ENCODE peak calls at places on chromosomes 4 and X, in five cellular contexts. C is GM12878, K is SK-N-SH, F is upper lobe of left lung, E is tibial nerve. N is an unnamed sample.

GRCh38 chr4:43855283-43855682 is 593.3 kb downstream of the KCTD8 start:
- DNase-seq in C (no peak), K (no peak), F (no peak), E (no peak), N (no peak)

GRCh38 chr4:14529653-14530052 is 472.6 kb upstream of the CPEB2 start:
- DNase-seq in C (no peak), K (no peak), F (no peak), E (no peak), N (no peak)

GRCh38 chr4:6885953-6886557 is 23.6 kb upstream of the TBC1D14 start:
- DNase-seq in C (peak; percentile 34), K (no peak), F (no peak), E (peak; percentile 45), N (no peak)

GRCh38 chr4:6332042-6332668 is 62.5 kb downstream of the WFS1 start:
- DNase-seq in C (no peak), K (peak; percentile 84), F (no peak), E (no peak), N (no peak)

GRCh38 chr4:70703695-70704332 is 15.5 kb downstream of the UTP3 start:
- DNase-seq in C (no peak), K (no peak), F (no peak), E (peak; percentile 23), N (no peak)

GRCh38 chr4:3324093-3324815 is 31.4 kb downstream of the RGS12 start:
- DNase-seq in C (no peak), K (no peak), F (no peak), E (no peak), N (peak; percentile 19)

GRCh38 chrX:55206152-55206941 is 13.8 kb upstream of the PAGE5 start:
- DNase-seq in C (no peak), K (no peak), F (no peak), E (no peak), N (no peak)

GRCh38 chr4:46270986-46271596 is 118.8 kb downstream of the GABRA2 start:
- DNase-seq in C (peak; percentile 4), K (peak; percentile 4), F (no peak), E (peak; percentile 4), N (no peak)

GRCh38 chrX:132271330-132271729 is 52.1 kb upstream of the RAP2C start:
- DNase-seq in C (no peak), K (no peak), F (no peak), E (peak; percentile 39), N (no peak)

GRCh38 chr4:6716958-6717655 is 1.1 kb downstream of the BLOC1S4 start:
- DNase-seq in C (no peak), K (no peak), F (no peak), E (no peak), N (no peak)

GRCh38 chr4:43369036-43369594 is 476.6 kb downstream of the GRXCR1 start:
- DNase-seq in C (no peak), K (no peak), F (no peak), E (no peak), N (no peak)

GRCh38 chr4:150072906-150073714 is 5.1 kb upstream of the DCLK2 start:
- DNase-seq in C (no peak), K (no peak), F (no peak), E (no peak), N (no peak)

GRCh38 chr4:41058426-41058825 is 155.9 kb downstream of the APBB2 start:
- DNase-seq in C (no peak), K (no peak), F (no peak), E (no peak), N (no peak)

GRCh38 chr4:175947117-175947722 is 118.4 kb upstream of the WDR17 start:
- DNase-seq in C (no peak), K (no peak), F (no peak), E (peak; percentile 34), N (no peak)

GRCh38 chrX:28757290-28757689 is 170.0 kb downstream of the IL1RAPL1 start:
- DNase-seq in C (no peak), K (no peak), F (no peak), E (no peak), N (no peak)

GRCh38 chr4:41064953-41065352 is 149.4 kb downstream of the APBB2 start:
- DNase-seq in C (no peak), K (no peak), F (no peak), E (no peak), N (no peak)

GRCh38 chrX:141638601-141639000 is 49.1 kb downstream of the SPANXA2 start:
- DNase-seq in C (no peak), K (no peak), F (no peak), E (no peak), N (no peak)

GRCh38 chrX:73964607-73965006 is 339.4 kb upstream of the ZCCHC13 start:
- DNase-seq in C (no peak), K (no peak), F (no peak), E (no peak), N (no peak)

GRCh38 chr4:91502365-91502764 is 801.4 kb upstream of the GRID2 start:
- DNase-seq in C (no peak), K (no peak), F (no peak), E (no peak), N (no peak)

GRCh38 chr4:158280856-158281255 is 70.6 kb downstream of the TMEM144 start:
- DNase-seq in C (no peak), K (peak; percentile 29), F (no peak), E (no peak), N (no peak)

GRCh38 chr4:186737427-186737826 is 13.8 kb upstream of the FAT1 start:
- DNase-seq in C (no peak), K (no peak), F (no peak), E (no peak), N (no peak)

GRCh38 chr4:5575941-5576340 is 132.4 kb downstream of the EVC2 start:
- DNase-seq in C (no peak), K (no peak), F (no peak), E (no peak), N (no peak)

GRCh38 chrX:65644621-65645287 is 22.7 kb upstream of the MSN start:
- DNase-seq in C (no peak), K (peak; percentile 12), F (no peak), E (peak; percentile 82), N (peak; percentile 82)

DNA sequence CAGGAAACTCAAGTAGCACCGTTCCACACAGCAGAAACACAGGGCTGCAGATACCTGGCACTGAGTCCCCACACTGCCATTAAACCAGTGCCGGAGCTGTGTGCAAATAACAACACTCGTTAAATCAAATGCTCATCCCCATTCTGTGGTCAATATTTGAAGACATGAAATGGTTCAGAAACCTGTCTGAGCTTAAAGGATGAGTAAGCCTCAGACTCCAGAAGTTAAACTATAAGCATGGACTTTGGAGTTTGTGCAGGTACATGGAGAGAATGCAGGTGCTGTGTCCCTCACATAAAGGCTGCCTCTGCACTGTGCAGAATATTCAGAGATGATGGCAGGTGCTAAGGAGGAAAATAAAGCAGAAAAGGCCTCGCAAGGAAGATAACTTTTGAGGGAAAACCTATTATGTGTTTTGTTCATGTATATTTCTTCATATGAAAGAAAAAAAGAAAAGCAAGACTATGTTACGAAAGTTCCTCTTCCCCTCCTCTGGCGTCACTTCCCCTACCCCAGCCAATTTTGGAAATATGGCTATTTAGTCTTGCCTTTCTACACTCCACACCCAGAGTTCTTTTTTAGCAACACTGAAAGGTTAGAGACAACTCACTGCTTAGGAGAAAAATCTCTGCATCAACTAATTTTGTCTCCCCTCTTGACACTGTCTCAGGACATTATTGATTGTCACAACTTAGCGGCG is 4.6 kb downstream of the MPP1 start:
- DNase-seq in C (no peak), K (no peak), F (no peak), E (no peak), N (no peak)
- H3K4me1 ChIP-seq in C (no peaks in the 10 kb centered on the region), K (peaks cover 7% of the 10 kb centered on the region), F (peaks cover 22% of the 10 kb centered on the region), E (peaks cover 5% of the 10 kb centered on the region), N (peaks cover 1% of the 10 kb centered on the region)

GRCh38 chrX:115029869-115030564 is 12.6 kb upstream of the IL13RA2 start:
- DNase-seq in C (no peak), K (no peak), F (no peak), E (no peak), N (no peak)

GRCh38 chrX:115036029-115036428 is 18.6 kb upstream of the IL13RA2 start:
- DNase-seq in C (no peak), K (no peak), F (no peak), E (no peak), N (no peak)

GRCh38 chrX:115030635-115031034 is 13.2 kb upstream of the IL13RA2 start:
- DNase-seq in C (no peak), K (no peak), F (no peak), E (no peak), N (no peak)

GRCh38 chrX:115031989-115032388 is 14.6 kb upstream of the IL13RA2 start:
- DNase-seq in C (no peak), K (no peak), F (no peak), E (no peak), N (no peak)
- H3K27me3 ChIP-seq in C (no peaks in the 10 kb centered on the region), K (no peaks in the 10 kb centered on the region), F (no peaks in the 10 kb centered on the region), E (no peaks in the 10 kb centered on the region), N (no peaks in the 10 kb centered on the region)

GRCh38 chr4:53019485-53020382 is 157.6 kb downstream of the RASL11B start:
- DNase-seq in C (no peak), K (no peak), F (no peak), E (no peak), N (no peak)
- TF ChIP-seq EP300 in C (no peak), K (peak; percentile 27), F (no peak), E (no peak), N (no peak)

GRCh38 chrX:152465132-152465531 is 14.0 kb upstream of the GABRA3 start:
- DNase-seq in C (no peak), K (no peak), F (no peak), E (no peak), N (no peak)
- H3K4me1 ChIP-seq in C (no peaks in the 10 kb centered on the region), K (no peaks in the 10 kb centered on the region), F (no peaks in the 10 kb centered on the region), E (no peaks in the 10 kb centered on the region), N (no peaks in the 10 kb centered on the region)

DNA sequence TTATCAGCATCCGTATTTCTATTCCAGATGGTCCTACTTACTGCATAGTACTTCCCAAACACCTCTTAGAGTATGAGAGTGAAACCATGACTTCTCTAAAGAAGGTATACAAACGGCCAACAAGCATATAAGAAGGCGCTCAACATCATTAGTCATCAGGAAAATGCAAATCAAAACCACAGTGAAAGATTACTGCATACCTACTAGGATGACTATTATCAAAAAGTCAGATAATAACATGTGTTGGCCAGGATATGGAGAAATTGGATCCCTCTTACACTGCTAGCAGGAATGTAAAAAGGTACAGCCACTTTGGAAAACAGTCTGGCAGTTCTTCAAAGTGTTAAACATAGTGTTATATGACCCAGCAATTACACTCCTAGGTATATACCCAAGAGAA is 215.3 kb upstream of the CXorf66 start:
- DNase-seq in C (no peak), K (no peak), F (no peak), E (no peak), N (no peak)
- H3K27me3 ChIP-seq in C (no peaks in the 10 kb centered on the region), K (no peaks in the 10 kb centered on the region), F (no peaks in the 10 kb centered on the region), E (no peaks in the 10 kb centered on the region), N (no peaks in the 10 kb centered on the region)

DNA sequence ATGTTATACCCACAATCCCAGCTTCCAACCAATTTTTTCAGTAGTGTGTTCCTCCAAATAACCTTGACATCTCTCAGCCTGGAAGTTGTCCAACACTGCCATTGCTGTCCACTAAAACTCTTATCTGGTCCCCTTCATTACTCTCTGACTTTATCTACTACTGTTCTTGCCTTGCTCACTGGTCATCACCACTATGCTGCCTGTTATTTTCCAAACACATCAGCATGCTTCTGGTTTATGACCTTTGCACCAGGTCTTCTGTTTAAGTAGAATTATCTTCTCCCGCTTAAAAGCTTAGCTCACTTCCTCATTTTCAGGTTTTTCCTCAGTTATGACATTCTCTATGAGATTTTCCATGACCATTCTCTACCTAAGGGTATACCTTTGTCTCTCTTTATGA is 5.5 kb downstream of the ELMOD2 start:
- DNase-seq in C (no peak), K (peak; percentile 43), F (no peak), E (no peak), N (no peak)
- TF ChIP-seq EP300 in C (no peak), K (no peak), F (no peak), E (no peak), N (no peak)

N was measured in ovary.